ENCODE peak calls at places on chromosomes 1 and 21, in four cellular contexts. H is GM10248, O is WERI-Rb-1, Z is GM12865. J is an unnamed sample.

GRCh38 chr1:197787056-197787455 is 11.8 kb upstream of the DENND1B start:
- DNase-seq in H (no peak), O (no peak), Z (no peak), J (no peak)

GRCh38 chr1:184418955-184419733 is 32.3 kb downstream of the C1orf21 start:
- DNase-seq in H (no peak), O (no peak), Z (no peak), J (no peak)

GRCh38 chr1:203444077-203444683 is 31.4 kb upstream of the PRELP start:
- DNase-seq in H (no peak), O (peak), Z (no peak), J (no peak)

GRCh38 chr1:23026573-23026972 is 7.3 kb downstream of the KDM1A start:
- DNase-seq in H (no peak), O (no peak), Z (no peak), J (no peak)

GRCh38 chr1:88878731-88879130 is 12.6 kb downstream of the GTF2B start:
- DNase-seq in H (no peak), O (no peak), Z (no peak), J (no peak)

GRCh38 chr1:89519779-89520358 is 4.8 kb upstream of the LRRC8B start:
- DNase-seq in H (peak), O (peak), Z (peak), J (peak)

GRCh38 chr21:41701749-41702148 is 65.1 kb downstream of the RIPK4 start:
- DNase-seq in H (no peak), O (no peak), Z (no peak), J (no peak)

GRCh38 chr1:35454616-35455015 is 102.6 kb downstream of the KIAA0319L start:
- DNase-seq in H (no peak), O (no peak), Z (peak), J (no peak)

GRCh38 chr1:155010211-155010918 is 7.8 kb downstream of the ZBTB7B start:
- DNase-seq in H (no peak), O (peak), Z (no peak), J (no peak)

GRCh38 chr1:178714453-178714852 is 10.6 kb upstream of the RALGPS2 start:
- DNase-seq in H (no peak), O (no peak), Z (no peak), J (no peak)

GRCh38 chr21:39610705-39611104 is 2.0 kb upstream of the B3GALT5 start:
- DNase-seq in H (no peak), O (no peak), Z (no peak), J (no peak)

GRCh38 chr21:34039678-34040382 is 33.5 kb upstream of the MRPS6 start:
- DNase-seq in H (no peak), O (no peak), Z (peak), J (no peak)

GRCh38 chr1:193068013-193068412 is 8.6 kb downstream of the RO60 start:
- DNase-seq in H (no peak), O (no peak), Z (peak), J (no peak)

GRCh38 chr21:25385912-25386474 is 221.3 kb downstream of the MRPL39 start:
- DNase-seq in H (peak), O (no peak), Z (peak), J (no peak)

GRCh38 chr1:19758227-19758830 is 41.4 kb downstream of the TMCO4 start:
- DNase-seq in H (no peak), O (peak), Z (no peak), J (no peak)

GRCh38 chr1:192521734-192522133 is 53.8 kb upstream of the RGS1 start:
- DNase-seq in H (no peak), O (no peak), Z (no peak), J (no peak)

GRCh38 chr1:99374109-99374508 is 109.8 kb downstream of the PLPPR4 start:
- DNase-seq in H (no peak), O (no peak), Z (no peak), J (no peak)

GRCh38 chr1:1914842-1915692 is at the start of gene CALML6:
- DNase-seq in H (no peak), O (no peak), Z (no peak), J (peak)

GRCh38 chr1:209349372-209350324 is 233.9 kb upstream of the CAMK1G start:
- DNase-seq in H (peak), O (no peak), Z (no peak), J (no peak)

GRCh38 chr1:181061891-181062777 is 26.4 kb upstream of the IER5 start:
- DNase-seq in H (peak), O (no peak), Z (peak), J (no peak)

GRCh38 chr1:7453038-7453437 is 318.1 kb upstream of the VAMP3 start:
- DNase-seq in H (no peak), O (no peak), Z (no peak), J (no peak)

DNA sequence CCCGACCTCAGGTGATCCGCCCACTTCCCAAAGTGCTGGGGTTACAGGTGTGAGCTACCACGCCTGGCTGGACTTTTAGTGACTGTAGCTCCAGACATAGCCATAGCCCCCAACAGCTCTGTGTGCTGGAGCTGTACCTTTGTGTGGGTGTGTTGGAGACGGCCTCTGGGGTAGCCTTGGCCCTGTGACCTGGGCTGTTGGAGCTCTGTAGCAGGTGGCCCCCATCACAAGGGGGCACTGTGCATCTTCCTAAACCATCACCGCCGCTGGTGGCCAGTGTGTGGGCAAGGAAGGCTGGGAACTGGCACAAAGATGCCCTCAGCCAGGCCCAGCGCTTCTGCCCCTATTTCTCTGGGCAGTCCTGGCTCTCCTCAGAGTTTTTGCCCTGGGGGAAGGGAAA is 38.4 kb upstream of the FOXO6 start:
- DNase-seq in H (peak), O (peak), Z (peak), J (no peak)
- TF ChIP-seq CTCF in H (peak), O (peak), Z (peak), J (peak)

GRCh38 chr21:15037095-15037730 is 27.6 kb downstream of the NRIP1 start:
- DNase-seq in H (no peak), O (no peak), Z (no peak), J (no peak)

GRCh38 chr21:15037894-15038293 is 26.9 kb downstream of the NRIP1 start:
- DNase-seq in H (no peak), O (no peak), Z (no peak), J (no peak)

GRCh38 chr21:15034126-15034848 is 30.5 kb downstream of the NRIP1 start:
- DNase-seq in H (no peak), O (no peak), Z (no peak), J (no peak)

GRCh38 chr21:15039607-15040299 is 25.0 kb downstream of the NRIP1 start:
- DNase-seq in H (no peak), O (no peak), Z (no peak), J (no peak)

DNA sequence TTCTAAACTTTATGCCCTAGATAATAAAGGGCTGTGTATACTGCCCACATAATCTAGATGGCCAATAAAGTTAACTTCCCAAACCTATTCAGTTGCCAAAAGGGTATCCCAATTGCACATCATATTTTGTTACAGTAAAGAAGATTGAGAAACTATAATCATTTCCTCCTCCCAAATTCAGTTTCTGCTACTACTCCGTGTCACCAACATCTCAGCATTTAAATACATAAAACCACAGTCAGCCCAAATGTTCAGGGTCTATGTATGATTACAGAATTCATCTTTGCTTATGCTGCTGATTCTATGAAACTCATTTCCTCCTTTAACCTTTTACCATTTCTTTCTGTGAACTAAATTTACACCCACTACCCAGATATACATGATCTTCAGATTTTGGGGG is 28.6 kb downstream of the NRIP1 start:
- DNase-seq in H (no peak), O (no peak), Z (no peak), J (no peak)
- TF ChIP-seq CTCF in H (no peak), O (no peak), Z (no peak), J (no peak)

GRCh38 chr1:61659061-61659460 is 65.9 kb downstream of the TM2D1 start:
- DNase-seq in H (no peak), O (no peak), Z (no peak), J (no peak)
- TF ChIP-seq CTCF in H (no peak), O (peak), Z (peak), J (no peak)

GRCh38 chr1:186681806-186682205 is 1.6 kb upstream of the PTGS2 start:
- DNase-seq in H (no peak), O (no peak), Z (no peak), J (no peak)

GRCh38 chr1:186683637-186684410 is 3.6 kb upstream of the PTGS2 start:
- DNase-seq in H (no peak), O (no peak), Z (peak), J (no peak)

GRCh38 chr1:186681136-186681535 is 913 bp upstream of the PTGS2 start:
- DNase-seq in H (no peak), O (no peak), Z (no peak), J (no peak)

GRCh38 chr1:186682721-186683120 is 2.5 kb upstream of the PTGS2 start:
- DNase-seq in H (no peak), O (no peak), Z (no peak), J (no peak)

DNA sequence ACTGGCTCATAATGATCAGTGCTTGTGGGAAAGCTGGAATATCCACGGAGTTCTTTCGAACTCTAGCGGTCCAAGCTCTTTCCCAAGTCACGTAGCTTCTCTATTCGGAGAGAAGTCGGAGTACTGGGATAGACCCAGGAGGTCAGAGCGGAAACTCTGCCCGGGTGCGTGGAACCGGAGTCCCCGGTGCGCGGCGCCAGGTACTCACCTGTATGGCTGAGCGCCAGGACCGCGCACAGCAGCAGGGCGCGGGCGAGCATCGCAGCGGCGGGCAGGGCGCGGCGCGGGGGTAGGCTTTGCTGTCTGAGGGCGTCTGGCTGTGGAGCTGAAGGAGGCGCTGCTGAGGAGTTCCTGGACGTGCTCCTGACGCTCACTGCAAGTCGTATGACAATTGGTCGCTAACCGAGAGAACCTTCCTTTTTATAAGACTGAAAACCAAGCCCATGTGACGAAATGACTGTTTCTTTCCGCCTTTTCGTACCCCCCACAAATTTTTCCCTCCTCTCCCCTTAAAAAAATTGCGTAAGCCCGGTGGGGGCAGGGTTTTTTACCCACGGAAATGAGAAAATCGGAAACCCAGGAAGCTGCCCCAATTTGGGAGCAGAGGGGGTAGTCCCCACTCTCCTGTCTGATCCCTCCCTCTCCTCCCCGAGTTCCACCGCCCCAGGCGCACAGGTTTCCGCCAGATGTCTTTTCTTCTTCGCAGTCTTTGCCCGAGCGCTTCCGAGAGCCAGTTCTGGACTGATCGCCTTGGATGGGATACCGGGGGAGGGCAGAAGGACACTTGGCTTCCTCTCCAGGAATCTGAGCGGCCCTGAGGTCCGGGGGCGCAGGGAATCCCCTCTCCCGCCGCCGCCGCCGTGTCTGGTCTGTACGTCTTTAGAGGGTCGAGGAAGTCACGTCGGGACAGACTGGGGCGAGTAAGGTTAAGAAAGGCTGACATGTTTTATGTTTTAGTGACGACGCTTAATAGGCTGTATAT is at the start of gene PTGS2:
- DNase-seq in H (peak), O (peak), Z (peak), J (peak)
- TF ChIP-seq CTCF in H (peak), O (peak), Z (peak), J (no peak)